ENCODE peak calls at places on chromosomes 3 and 15, in seven cellular contexts. T is iris pigment epithelial cell; J is SK-MEL-5; H is colonic mucosa; L is A549; V is activated CD8-positive, alpha-beta memory T cell treated with anti-CD3 and anti-CD28 coated beads, Interleukin-2, amount 50 U/mL, for 4 hours; U is KBM-7. Z is an unnamed sample.

GRCh38 chr3:171162986-171163723 is 136.6 kb upstream of the SLC2A2 start:
- DNase-seq in V (no peak), U (peak), H (no peak), L (no peak), J (peak), T (no peak), Z (no peak)

GRCh38 chr3:190183121-190183520 is 62.4 kb upstream of the P3H2 start:
- DNase-seq in V (no peak), T (peak), H (no peak), J (peak), U (no peak), L (peak), Z (peak)

GRCh38 chr3:131091768-131092167 is 65.1 kb downstream of the NEK11 start:
- DNase-seq in U (no peak), V (no peak), T (peak), H (no peak), J (no peak), L (no peak), Z (no peak)

GRCh38 chr3:46881819-46882376 is 4.4 kb downstream of the PTH1R start:
- DNase-seq in U (no peak), J (no peak), H (no peak), L (no peak), V (peak), T (no peak), Z (no peak)

GRCh38 chr3:119237299-119237698 is 3.4 kb downstream of the B4GALT4 start:
- DNase-seq in V (no peak), T (no peak), J (no peak), U (no peak), H (no peak), L (no peak), Z (no peak)

GRCh38 chr3:190193210-190193609 is 72.5 kb upstream of the P3H2 start:
- DNase-seq in U (no peak), T (peak), H (no peak), V (no peak), L (no peak), J (no peak), Z (no peak)

GRCh38 chr15:24729760-24730159 is 54.2 kb downstream of the NPAP1 start:
- DNase-seq in U (no peak), L (no peak), J (no peak), V (no peak), T (no peak), H (no peak), Z (no peak)

GRCh38 chr15:51931638-51932037 is 39.9 kb downstream of the LEO1 start:
- DNase-seq in V (no peak), U (no peak), J (no peak), L (no peak), H (no peak), T (peak), Z (no peak)

GRCh38 chr3:141746962-141747361 is 8.9 kb downstream of the RNF7 start:
- DNase-seq in J (peak), H (no peak), V (no peak), L (no peak), U (no peak), T (no peak), Z (no peak)

GRCh38 chr15:100778831-100779288 is 100.8 kb upstream of the ALDH1A3 start:
- DNase-seq in L (no peak), V (no peak), J (no peak), H (peak), U (no peak), T (no peak), Z (no peak)

GRCh38 chr3:193711523-193711963 is 118.5 kb downstream of the OPA1 start:
- DNase-seq in H (no peak), J (peak), L (no peak), V (no peak), U (no peak), T (no peak), Z (no peak)

GRCh38 chr3:170829873-170830272 is 40.1 kb downstream of the RPL22L1 start:
- DNase-seq in T (no peak), V (no peak), J (no peak), L (no peak), U (no peak), H (no peak), Z (no peak)

GRCh38 chr3:48125026-48125704 is 63.1 kb downstream of the CDC25A start:
- DNase-seq in H (no peak), L (no peak), U (no peak), T (peak), J (no peak), V (no peak), Z (peak)

GRCh38 chr3:139389552-139390368 is at the start of gene COPB2:
- DNase-seq in U (peak), T (peak), J (peak), H (peak), L (peak), V (peak), Z (peak)